ENCODE peak calls at places on chromosomes 6 and 20, in six cellular contexts. F is uterus, V is amniotic stem cell, Q is endothelial cell of umbilical vein, Y is GM23248, B is renal cortical epithelial cell. R is an unnamed sample.

GRCh38 chr20:63228786-63229185 is 6.9 kb upstream of the BIRC7 start:
- DNase-seq in F (no peak), V (no peak), Q (no peak), Y (no peak), B (no peak), R (no peak)

GRCh38 chr20:56208121-56208520 is 40.4 kb upstream of the MC3R start:
- DNase-seq in F (no peak), V (no peak), Q (no peak), Y (no peak), B (no peak), R (no peak)

GRCh38 chr6:132730560-132730959 is 16.7 kb upstream of the VNN1 start:
- DNase-seq in F (no peak), V (peak; percentile 73), Q (no peak), Y (peak; percentile 85), B (peak; percentile 94), R (peak; percentile 57)

GRCh38 chr6:90413867-90414266 is 117.2 kb upstream of the BACH2 start:
- DNase-seq in F (peak; percentile 28), V (no peak), Q (no peak), Y (peak; percentile 26), B (peak; percentile 20), R (no peak)

GRCh38 chr6:228881-229651 is 63.2 kb upstream of the DUSP22 start:
- DNase-seq in F (no peak), V (no peak), Q (no peak), Y (no peak), B (no peak), R (no peak)

GRCh38 chr6:157151989-157152388 is 171.3 kb downstream of the TMEM242 start:
- DNase-seq in F (no peak), V (no peak), Q (peak; percentile 68), Y (peak; percentile 70), B (no peak), R (no peak)

GRCh38 chr6:93453956-93454355 is 34.6 kb upstream of the EPHA7 start:
- DNase-seq in F (no peak), V (no peak), Q (no peak), Y (no peak), B (no peak), R (no peak)

GRCh38 chr6:111996159-111996558 is 57.7 kb upstream of the CCN6 start:
- DNase-seq in F (no peak), V (no peak), Q (no peak), Y (peak; percentile 35), B (no peak), R (no peak)

GRCh38 chr6:151630387-151630786 is 136.6 kb downstream of the CCDC170 start:
- DNase-seq in F (no peak), V (no peak), Q (no peak), Y (no peak), B (no peak), R (no peak)

GRCh38 chr6:111658445-111659154 is 52.9 kb upstream of the TRAF3IP2 start:
- DNase-seq in F (peak; percentile 61), V (no peak), Q (no peak), Y (peak; percentile 86), B (peak; percentile 91), R (no peak)

GRCh38 chr6:36247691-36248090 is 22.2 kb upstream of the PNPLA1 start:
- DNase-seq in F (peak; percentile 36), V (no peak), Q (peak; percentile 55), Y (peak; percentile 80), B (no peak), R (no peak)

GRCh38 chr6:100186552-100186951 is 192.5 kb upstream of the MCHR2 start:
- DNase-seq in F (no peak), V (no peak), Q (no peak), Y (peak; percentile 74), B (peak; percentile 47), R (no peak)

GRCh38 chr6:108622601-108623335 is 62.1 kb downstream of the FOXO3 start:
- DNase-seq in F (peak; percentile 73), V (peak; percentile 87), Q (no peak), Y (peak; percentile 98), B (peak; percentile 72), R (peak; percentile 59)

GRCh38 chr6:67467341-67467740 is 1167.7 kb upstream of the ADGRB3 start:
- DNase-seq in F (no peak), V (no peak), Q (no peak), Y (no peak), B (no peak), R (no peak)

GRCh38 chr6:40960784-40961430 is 78.1 kb downstream of the UNC5CL start:
- DNase-seq in F (no peak), V (no peak), Q (no peak), Y (peak; percentile 26), B (peak; percentile 20), R (peak; percentile 65)

GRCh38 chr6:12748815-12749521 is 32.4 kb downstream of the PHACTR1 start:
- DNase-seq in F (no peak), V (no peak), Q (no peak), Y (peak; percentile 27), B (no peak), R (no peak)

GRCh38 chr20:34713194-34713943 is 9.2 kb downstream of the TP53INP2 start:
- DNase-seq in F (peak; percentile 45), V (peak; percentile 95), Q (peak; percentile 99), Y (peak; percentile 96), B (peak; percentile 90), R (peak; percentile 94)

GRCh38 chr20:21571841-21572690 is 58.2 kb upstream of the NKX2-2 start:
- DNase-seq in F (no peak), V (no peak), Q (peak; percentile 18), Y (peak; percentile 37), B (no peak), R (no peak)

GRCh38 chr20:11302436-11302835 is 615.3 kb upstream of the BTBD3 start:
- DNase-seq in F (no peak), V (no peak), Q (no peak), Y (peak; percentile 80), B (no peak), R (no peak)

GRCh38 chr6:132368916-132369481 is 32.3 kb downstream of the MOXD1 start:
- DNase-seq in F (no peak), V (no peak), Q (no peak), Y (peak; percentile 38), B (no peak), R (no peak)

GRCh38 chr6:16964553-16965499 is 137.0 kb upstream of the STMND1 start:
- DNase-seq in F (peak; percentile 61), V (peak; percentile 71), Q (peak; percentile 66), Y (peak; percentile 83), B (peak; percentile 53), R (peak; percentile 79)

GRCh38 chr6:107720762-107721161 is 103.4 kb downstream of the SCML4 start:
- DNase-seq in F (no peak), V (no peak), Q (no peak), Y (no peak), B (no peak), R (no peak)

GRCh38 chr6:56370127-56370540 is 122.8 kb upstream of the COL21A1 start:
- DNase-seq in F (peak; percentile 87), V (peak; percentile 17), Q (peak; percentile 84), Y (peak; percentile 84), B (peak; percentile 78), R (peak; percentile 68)

GRCh38 chr6:20236899-20237600 is 24.8 kb upstream of the MBOAT1 start:
- DNase-seq in F (no peak), V (no peak), Q (no peak), Y (no peak), B (peak; percentile 40), R (peak; percentile 7)

GRCh38 chr6:123323419-123324329 is 313.1 kb downstream of the TRDN start:
- DNase-seq in F (no peak), V (no peak), Q (no peak), Y (peak; percentile 28), B (peak; percentile 66), R (no peak)

GRCh38 chr6:126170875-126171489 is 168.9 kb upstream of the CENPW start:
- DNase-seq in F (no peak), V (no peak), Q (peak; percentile 48), Y (peak; percentile 59), B (peak; percentile 27), R (no peak)

GRCh38 chr6:36546664-36546957 is 668 bp downstream of the STK38 start:
- DNase-seq in F (no peak), V (no peak), Q (peak; percentile 66), Y (no peak), B (no peak), R (no peak)

GRCh38 chr6:1070085-1070521 is 241.8 kb upstream of the FOXQ1 start:
- DNase-seq in F (no peak), V (no peak), Q (no peak), Y (no peak), B (no peak), R (peak; percentile 33)

GRCh38 chr6:142913036-142913510 is 31.9 kb downstream of the HIVEP2 start:
- DNase-seq in F (no peak), V (no peak), Q (no peak), Y (no peak), B (no peak), R (no peak)

GRCh38 chr20:44038681-44039123 is 124.0 kb downstream of the TOX2 start:
- DNase-seq in F (no peak), V (no peak), Q (no peak), Y (peak; percentile 20), B (no peak), R (no peak)